ENCODE peak calls at places on chromosome 11, in eight cellular contexts. One of them, this sample, is unnamed.

GRCh38 chr11:70537576-70538571 is 139.5 kb downstream of the CTTN start:
- DNase-seq in endothelial cell of umbilical vein: no peak
- DNase-seq in BJ: no peak
- DNase-seq in HL-60: no peak
- DNase-seq in heart right ventricle: no peak
- DNase-seq in AG04449: no peak
- DNase-seq in GM20000: no peak
- DNase-seq in testis: no peak
- DNase-seq in this sample: no peak

GRCh38 chr11:6251120-6251733 is 8.4 kb upstream of the CCKBR start:
- DNase-seq in endothelial cell of umbilical vein: peak; percentile 47
- DNase-seq in BJ: peak; percentile 18
- DNase-seq in HL-60: peak; percentile 31
- DNase-seq in heart right ventricle: peak; percentile 66
- DNase-seq in AG04449: no peak
- DNase-seq in GM20000: peak; percentile 77
- DNase-seq in testis: peak; percentile 87
- DNase-seq in this sample: no peak

GRCh38 chr11:65903068-65903481 is 2.9 kb upstream of the FOSL1 start:
- DNase-seq in endothelial cell of umbilical vein: no peak
- DNase-seq in BJ: peak; percentile 68
- DNase-seq in HL-60: no peak
- DNase-seq in heart right ventricle: no peak
- DNase-seq in AG04449: no peak
- DNase-seq in GM20000: no peak
- DNase-seq in testis: no peak
- DNase-seq in this sample: no peak

GRCh38 chr11:5197538-5197937 is 2.9 kb downstream of the OR51V1 start:
- DNase-seq in endothelial cell of umbilical vein: peak; percentile 20
- DNase-seq in BJ: no peak
- DNase-seq in HL-60: no peak
- DNase-seq in heart right ventricle: no peak
- DNase-seq in AG04449: peak; percentile 33
- DNase-seq in GM20000: no peak
- DNase-seq in testis: no peak
- DNase-seq in this sample: no peak

GRCh38 chr11:66124564-66124963 is 54.5 kb downstream of the PACS1 start:
- DNase-seq in endothelial cell of umbilical vein: no peak
- DNase-seq in BJ: peak; percentile 26
- DNase-seq in HL-60: no peak
- DNase-seq in heart right ventricle: no peak
- DNase-seq in AG04449: no peak
- DNase-seq in GM20000: no peak
- DNase-seq in testis: no peak
- DNase-seq in this sample: no peak

GRCh38 chr11:81237139-81237538 is 1496.5 kb downstream of the FAM181B start:
- DNase-seq in endothelial cell of umbilical vein: peak; percentile 34
- DNase-seq in BJ: no peak
- DNase-seq in HL-60: peak; percentile 7
- DNase-seq in heart right ventricle: peak; percentile 12
- DNase-seq in AG04449: no peak
- DNase-seq in GM20000: peak; percentile 3
- DNase-seq in testis: peak; percentile 25
- DNase-seq in this sample: no peak

GRCh38 chr11:120197254-120197891 is 13.5 kb upstream of the OAF start:
- DNase-seq in endothelial cell of umbilical vein: no peak
- DNase-seq in BJ: peak; percentile 60
- DNase-seq in HL-60: no peak
- DNase-seq in heart right ventricle: no peak
- DNase-seq in AG04449: no peak
- DNase-seq in GM20000: no peak
- DNase-seq in testis: no peak
- DNase-seq in this sample: no peak

GRCh38 chr11:121588747-121589146 is 136.0 kb upstream of the SORL1-AS1 start:
- DNase-seq in endothelial cell of umbilical vein: no peak
- DNase-seq in BJ: no peak
- DNase-seq in HL-60: no peak
- DNase-seq in heart right ventricle: no peak
- DNase-seq in AG04449: no peak
- DNase-seq in GM20000: no peak
- DNase-seq in testis: no peak
- DNase-seq in this sample: no peak

GRCh38 chr11:123518496-123519054 is 88.5 kb downstream of the GRAMD1B start:
- DNase-seq in endothelial cell of umbilical vein: no peak
- DNase-seq in BJ: no peak
- DNase-seq in HL-60: no peak
- DNase-seq in heart right ventricle: no peak
- DNase-seq in AG04449: no peak
- DNase-seq in GM20000: peak; percentile 29
- DNase-seq in testis: no peak
- DNase-seq in this sample: no peak

GRCh38 chr11:15258433-15259350 is 144.0 kb downstream of the INSC start:
- DNase-seq in endothelial cell of umbilical vein: no peak
- DNase-seq in BJ: no peak
- DNase-seq in HL-60: no peak
- DNase-seq in heart right ventricle: no peak
- DNase-seq in AG04449: no peak
- DNase-seq in GM20000: no peak
- DNase-seq in testis: peak; percentile 26
- DNase-seq in this sample: no peak

GRCh38 chr11:61056566-61056965 is 45.7 kb upstream of the CD5 start:
- DNase-seq in endothelial cell of umbilical vein: no peak
- DNase-seq in BJ: no peak
- DNase-seq in HL-60: no peak
- DNase-seq in heart right ventricle: no peak
- DNase-seq in AG04449: no peak
- DNase-seq in GM20000: no peak
- DNase-seq in testis: no peak
- DNase-seq in this sample: no peak

GRCh38 chr11:2558861-2559526 is 114.2 kb downstream of the KCNQ1 start:
- DNase-seq in endothelial cell of umbilical vein: no peak
- DNase-seq in BJ: no peak
- DNase-seq in HL-60: no peak
- DNase-seq in heart right ventricle: no peak
- DNase-seq in AG04449: no peak
- DNase-seq in GM20000: no peak
- DNase-seq in testis: no peak
- DNase-seq in this sample: no peak

GRCh38 chr11:92531051-92531747 is 306.6 kb downstream of the FAT3 start:
- DNase-seq in endothelial cell of umbilical vein: no peak
- DNase-seq in BJ: no peak
- DNase-seq in HL-60: no peak
- DNase-seq in heart right ventricle: no peak
- DNase-seq in AG04449: no peak
- DNase-seq in GM20000: no peak
- DNase-seq in testis: no peak
- DNase-seq in this sample: no peak

GRCh38 chr11:123642435-123642834 is 12.0 kb downstream of the SCN3B start:
- DNase-seq in endothelial cell of umbilical vein: no peak
- DNase-seq in BJ: no peak
- DNase-seq in HL-60: no peak
- DNase-seq in heart right ventricle: no peak
- DNase-seq in AG04449: no peak
- DNase-seq in GM20000: no peak
- DNase-seq in testis: no peak
- DNase-seq in this sample: no peak

GRCh38 chr11:33207408-33207985 is 46.2 kb upstream of the CSTF3 start:
- DNase-seq in endothelial cell of umbilical vein: peak; percentile 36
- DNase-seq in BJ: no peak
- DNase-seq in HL-60: no peak
- DNase-seq in heart right ventricle: peak; percentile 42
- DNase-seq in AG04449: no peak
- DNase-seq in GM20000: no peak
- DNase-seq in testis: no peak
- DNase-seq in this sample: no peak

GRCh38 chr11:128279861-128280260 is 307.5 kb downstream of the ETS1 start:
- DNase-seq in endothelial cell of umbilical vein: no peak
- DNase-seq in BJ: peak; percentile 92
- DNase-seq in HL-60: no peak
- DNase-seq in heart right ventricle: no peak
- DNase-seq in AG04449: peak; percentile 34
- DNase-seq in GM20000: no peak
- DNase-seq in testis: no peak
- DNase-seq in this sample: no peak

GRCh38 chr11:6900327-6900999 is 8.2 kb upstream of the OR2D2 start:
- DNase-seq in endothelial cell of umbilical vein: no peak
- DNase-seq in BJ: no peak
- DNase-seq in HL-60: no peak
- DNase-seq in heart right ventricle: no peak
- DNase-seq in AG04449: no peak
- DNase-seq in GM20000: no peak
- DNase-seq in testis: no peak
- DNase-seq in this sample: no peak

GRCh38 chr11:61334434-61335354 is 1.7 kb downstream of the TKFC start:
- DNase-seq in endothelial cell of umbilical vein: no peak
- DNase-seq in BJ: no peak
- DNase-seq in HL-60: no peak
- DNase-seq in heart right ventricle: no peak
- DNase-seq in AG04449: no peak
- DNase-seq in GM20000: no peak
- DNase-seq in testis: peak; percentile 90
- DNase-seq in this sample: no peak

GRCh38 chr11:95920460-95921105 is 3.3 kb downstream of the MTMR2 start:
- DNase-seq in endothelial cell of umbilical vein: no peak
- DNase-seq in BJ: no peak
- DNase-seq in HL-60: no peak
- DNase-seq in heart right ventricle: no peak
- DNase-seq in AG04449: no peak
- DNase-seq in GM20000: no peak
- DNase-seq in testis: no peak
- DNase-seq in this sample: no peak

GRCh38 chr11:78417888-78418583 is 416 bp upstream of the GAB2 start:
- DNase-seq in endothelial cell of umbilical vein: peak; percentile 73
- DNase-seq in BJ: no peak
- DNase-seq in HL-60: peak; percentile 47
- DNase-seq in heart right ventricle: peak; percentile 83
- DNase-seq in AG04449: no peak
- DNase-seq in GM20000: peak; percentile 92
- DNase-seq in testis: peak; percentile 83
- DNase-seq in this sample: peak; percentile 51
- TF ChIP-seq CTCF in endothelial cell of umbilical vein: no peak
- TF ChIP-seq CTCF in BJ: peak; percentile 6
- TF ChIP-seq CTCF in HL-60: no peak
- TF ChIP-seq CTCF in heart right ventricle: peak; percentile 36
- TF ChIP-seq CTCF in AG04449: no peak
- TF ChIP-seq CTCF in GM20000: peak; percentile 0
- TF ChIP-seq CTCF in testis: peak; percentile 17
- TF ChIP-seq CTCF in this sample: no peak

GRCh38 chr11:41309716-41310115 is 149.7 kb downstream of the LRRC4C start:
- DNase-seq in endothelial cell of umbilical vein: no peak
- DNase-seq in BJ: no peak
- DNase-seq in HL-60: no peak
- DNase-seq in heart right ventricle: no peak
- DNase-seq in AG04449: no peak
- DNase-seq in GM20000: no peak
- DNase-seq in testis: no peak
- DNase-seq in this sample: no peak
- TF ChIP-seq CTCF in endothelial cell of umbilical vein: no peak
- TF ChIP-seq CTCF in BJ: no peak
- TF ChIP-seq CTCF in HL-60: no peak
- TF ChIP-seq CTCF in heart right ventricle: no peak
- TF ChIP-seq CTCF in AG04449: no peak
- TF ChIP-seq CTCF in GM20000: no peak
- TF ChIP-seq CTCF in testis: no peak
- TF ChIP-seq CTCF in this sample: no peak

GRCh38 chr11:77094841-77095365 is 7.7 kb upstream of the OMP start:
- DNase-seq in endothelial cell of umbilical vein: no peak
- DNase-seq in BJ: no peak
- DNase-seq in HL-60: no peak
- DNase-seq in heart right ventricle: no peak
- DNase-seq in AG04449: no peak
- DNase-seq in GM20000: no peak
- DNase-seq in testis: no peak
- DNase-seq in this sample: no peak
- TF ChIP-seq CTCF in endothelial cell of umbilical vein: no peak
- TF ChIP-seq CTCF in BJ: no peak
- TF ChIP-seq CTCF in HL-60: no peak
- TF ChIP-seq CTCF in heart right ventricle: no peak
- TF ChIP-seq CTCF in AG04449: no peak
- TF ChIP-seq CTCF in GM20000: no peak
- TF ChIP-seq CTCF in testis: no peak
- TF ChIP-seq CTCF in this sample: peak; percentile 9

DNA sequence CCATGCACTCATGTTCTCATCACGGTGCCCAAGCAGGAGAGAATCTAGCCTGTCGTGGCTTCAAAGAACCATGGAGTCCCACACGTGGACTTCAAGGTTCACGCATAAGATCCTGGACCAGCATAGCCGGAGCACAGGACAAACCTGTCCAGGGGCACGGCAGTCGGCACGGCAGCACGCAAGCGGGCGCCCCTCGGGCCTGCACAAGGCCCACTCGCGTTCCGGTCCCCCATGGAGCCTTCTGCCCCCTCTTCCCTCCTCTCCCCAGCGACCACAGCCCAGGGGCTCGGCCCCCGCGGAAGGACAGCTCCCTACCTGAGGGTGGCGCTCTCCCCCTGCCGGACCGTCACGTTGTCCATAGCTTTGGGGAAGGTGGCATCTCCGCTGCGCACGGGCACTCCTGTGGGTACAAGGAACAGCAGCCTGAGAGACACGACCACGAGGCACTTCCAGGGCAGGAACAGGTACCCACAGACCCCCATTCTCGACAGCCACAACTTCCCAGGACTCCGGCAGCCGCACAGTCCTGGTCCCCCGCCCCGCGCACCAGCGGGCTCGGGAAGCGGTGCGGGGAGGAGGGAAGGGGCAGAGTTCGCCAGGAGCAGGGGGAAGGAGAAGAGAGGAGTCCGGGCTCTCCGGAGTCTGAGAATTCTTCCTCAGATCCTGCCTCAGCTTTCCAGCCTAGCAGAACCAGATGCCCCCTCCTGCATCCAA is 589.5 kb downstream of the OPCML start:
- DNase-seq in endothelial cell of umbilical vein: no peak
- DNase-seq in BJ: no peak
- DNase-seq in HL-60: no peak
- DNase-seq in heart right ventricle: no peak
- DNase-seq in AG04449: no peak
- DNase-seq in GM20000: no peak
- DNase-seq in testis: peak; percentile 34
- DNase-seq in this sample: no peak
- TF ChIP-seq CTCF in endothelial cell of umbilical vein: no peak
- TF ChIP-seq CTCF in BJ: peak; percentile 6
- TF ChIP-seq CTCF in HL-60: no peak
- TF ChIP-seq CTCF in heart right ventricle: no peak
- TF ChIP-seq CTCF in AG04449: peak; percentile 19
- TF ChIP-seq CTCF in GM20000: no peak
- TF ChIP-seq CTCF in testis: no peak
- TF ChIP-seq CTCF in this sample: peak; percentile 28

This sample was measured in D721Med.